ENCODE peak calls at places on chromosomes 7 and 10, in four cellular contexts. One of them, this sample, is unnamed.
A peak's percentile ranks its signal among the peaks of the same experiment; 100 is the strongest.

GRCh38 chr7:13551503-13551902 is 438.0 kb downstream of the ETV1 start:
- DNase-seq in HepG2: no peak
- DNase-seq in K562: no peak
- DNase-seq in GM12878: no peak
- DNase-seq in this sample: no peak

GRCh38 chr7:131424219-131424822 is 96.6 kb downstream of the MKLN1 start:
- DNase-seq in HepG2: peak; percentile 9
- DNase-seq in K562: peak; percentile 32
- DNase-seq in GM12878: peak; percentile 4
- DNase-seq in this sample: no peak

GRCh38 chr7:130151591-130152269 is 53.5 kb downstream of the TMEM209 start:
- DNase-seq in HepG2: no peak
- DNase-seq in K562: no peak
- DNase-seq in GM12878: no peak
- DNase-seq in this sample: no peak

GRCh38 chr7:149147730-149148653 is 739 bp downstream of the ZNF398 start:
- DNase-seq in HepG2: peak; percentile 10
- DNase-seq in K562: peak; percentile 78
- DNase-seq in GM12878: no peak
- DNase-seq in this sample: peak; percentile 47

GRCh38 chr10:84138478-84139125 is 707 bp upstream of the GHITM start:
- DNase-seq in HepG2: no peak
- DNase-seq in K562: peak; percentile 62
- DNase-seq in GM12878: no peak
- DNase-seq in this sample: no peak

GRCh38 chr7:116164552-116164951 is 45.8 kb upstream of the TES start:
- DNase-seq in HepG2: no peak
- DNase-seq in K562: no peak
- DNase-seq in GM12878: no peak
- DNase-seq in this sample: no peak

GRCh38 chr7:22430457-22430856 is 69.5 kb downstream of the STEAP1B start:
- DNase-seq in HepG2: no peak
- DNase-seq in K562: no peak
- DNase-seq in GM12878: no peak
- DNase-seq in this sample: no peak

GRCh38 chr7:778968-779451 is 51.9 kb upstream of the PRKAR1B start:
- DNase-seq in HepG2: no peak
- DNase-seq in K562: no peak
- DNase-seq in GM12878: no peak
- DNase-seq in this sample: no peak

GRCh38 chr10:60978287-60979115 is 34.5 kb upstream of the RHOBTB1 start:
- DNase-seq in HepG2: peak; percentile 89
- DNase-seq in K562: peak; percentile 94
- DNase-seq in GM12878: no peak
- DNase-seq in this sample: no peak

GRCh38 chr10:35409094-35409582 is 72.8 kb downstream of the CCNY start:
- DNase-seq in HepG2: no peak
- DNase-seq in K562: no peak
- DNase-seq in GM12878: peak; percentile 38
- DNase-seq in this sample: no peak

GRCh38 chr7:99105756-99106155 is 38.2 kb downstream of the SMURF1 start:
- DNase-seq in HepG2: no peak
- DNase-seq in K562: no peak
- DNase-seq in GM12878: no peak
- DNase-seq in this sample: no peak

GRCh38 chr10:58971806-58972491 is 204.5 kb upstream of the PHYHIPL start:
- DNase-seq in HepG2: no peak
- DNase-seq in K562: no peak
- DNase-seq in GM12878: no peak
- DNase-seq in this sample: no peak

DNA sequence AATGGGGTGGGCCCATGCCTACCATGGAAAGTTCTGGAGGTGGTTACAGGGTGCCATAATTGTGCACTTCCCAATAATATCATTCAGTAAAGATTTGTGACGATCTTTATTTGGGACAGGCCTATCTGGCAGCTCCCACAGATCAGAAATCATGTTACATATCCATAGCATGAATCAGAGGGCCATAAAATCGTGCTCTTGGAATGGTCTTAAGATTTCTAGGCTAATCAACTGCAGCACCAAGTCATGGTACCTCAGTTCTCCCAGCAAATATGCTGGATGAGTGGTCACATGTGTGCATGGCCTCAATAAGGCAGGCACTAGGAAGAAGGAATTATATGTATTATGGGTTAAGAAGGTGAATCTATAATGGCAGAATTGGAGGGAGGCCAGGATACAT is 134.7 kb downstream of the NRP1 start:
- DNase-seq in HepG2: no peak
- DNase-seq in K562: no peak
- DNase-seq in GM12878: no peak
- DNase-seq in this sample: no peak
- TF ChIP-seq CREB1 in HepG2: no peak
- TF ChIP-seq CREB1 in K562: no peak
- TF ChIP-seq CREB1 in GM12878: no peak
- TF ChIP-seq CREB1 in this sample: no peak

GRCh38 chr7:51310131-51310583 is 6.5 kb downstream of the COBL start:
- DNase-seq in HepG2: no peak
- DNase-seq in K562: no peak
- DNase-seq in GM12878: no peak
- DNase-seq in this sample: no peak

GRCh38 chr7:51311166-51311565 is 5.4 kb downstream of the COBL start:
- DNase-seq in HepG2: no peak
- DNase-seq in K562: no peak
- DNase-seq in GM12878: no peak
- DNase-seq in this sample: no peak

GRCh38 chr7:51308738-51309102 is 7.9 kb downstream of the COBL start:
- DNase-seq in HepG2: no peak
- DNase-seq in K562: no peak
- DNase-seq in GM12878: no peak
- DNase-seq in this sample: no peak

GRCh38 chr7:51307811-51308737 is 8.5 kb downstream of the COBL start:
- DNase-seq in HepG2: no peak
- DNase-seq in K562: no peak
- DNase-seq in GM12878: no peak
- DNase-seq in this sample: no peak

DNA sequence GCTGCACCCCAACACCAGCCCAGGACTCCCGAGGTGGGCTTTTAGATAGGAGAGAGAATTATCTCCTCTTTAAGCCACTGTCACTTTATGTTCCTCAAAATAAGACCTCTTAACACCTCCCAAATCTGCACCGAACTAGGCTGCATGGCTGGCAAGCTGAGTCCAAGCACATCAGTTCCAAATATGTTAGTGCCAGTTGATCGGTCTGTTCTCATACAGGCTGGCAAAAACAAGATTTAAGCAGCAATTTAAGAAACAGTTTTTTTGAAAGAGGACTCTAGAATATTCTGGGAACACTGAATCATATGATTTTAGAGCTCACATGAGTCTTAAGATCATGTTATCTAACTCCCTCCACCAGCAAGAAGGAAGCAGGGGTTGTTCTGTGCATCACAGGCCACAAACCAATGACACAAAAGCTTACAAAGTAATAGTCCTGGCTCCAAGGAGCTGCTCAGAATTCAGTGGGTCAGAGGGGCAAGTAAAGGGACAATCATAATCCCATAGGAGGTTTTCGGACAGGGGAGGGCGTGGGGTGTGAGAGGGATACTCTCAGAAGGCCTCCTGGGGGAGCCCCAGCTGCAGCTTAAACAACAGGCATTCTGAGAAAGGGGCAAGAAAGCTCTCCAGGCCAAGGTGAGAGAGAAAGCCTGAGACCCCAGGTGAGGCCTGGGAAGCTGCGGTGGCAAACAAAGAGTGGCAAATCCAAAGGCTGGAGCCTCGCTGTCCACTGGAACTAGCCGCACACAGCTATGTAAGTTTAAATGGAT is 7.1 kb downstream of the COBL start:
- DNase-seq in HepG2: no peak
- DNase-seq in K562: no peak
- DNase-seq in GM12878: no peak
- DNase-seq in this sample: peak; percentile 36
- TF ChIP-seq CBFB in HepG2: no peak
- TF ChIP-seq CBFB in K562: no peak
- TF ChIP-seq CBFB in GM12878: no peak
- TF ChIP-seq CBFB in this sample: no peak

DNA sequence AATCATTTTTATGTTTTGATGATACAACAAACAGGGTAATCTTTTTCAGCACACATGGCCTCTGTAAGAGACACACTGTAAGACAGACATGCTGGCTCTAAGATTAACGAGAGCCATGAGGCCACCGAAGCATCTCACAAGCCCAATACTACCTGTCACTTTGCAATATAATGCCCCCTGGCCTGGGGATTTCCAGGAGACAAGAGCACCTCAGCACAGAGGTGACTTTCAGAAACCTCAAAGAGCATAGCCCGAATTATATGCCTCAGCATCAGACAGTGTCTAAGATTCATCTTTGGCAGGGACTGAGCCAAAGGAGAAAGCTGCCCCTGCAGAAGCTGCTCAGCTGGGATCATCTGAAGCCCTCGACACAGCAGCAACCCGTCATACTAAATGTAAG is 44.2 kb upstream of the TMEM213 start:
- DNase-seq in HepG2: no peak
- DNase-seq in K562: no peak
- DNase-seq in GM12878: no peak
- DNase-seq in this sample: no peak
- TF ChIP-seq CREB1 in HepG2: no peak
- TF ChIP-seq CREB1 in K562: no peak
- TF ChIP-seq CREB1 in GM12878: no peak
- TF ChIP-seq CREB1 in this sample: no peak

GRCh38 chr7:147182859-147183258 is 1066.3 kb downstream of the CNTNAP2 start:
- DNase-seq in HepG2: no peak
- DNase-seq in K562: no peak
- DNase-seq in GM12878: no peak
- DNase-seq in this sample: no peak
- TF ChIP-seq CBFB in HepG2: no peak
- TF ChIP-seq CBFB in K562: no peak
- TF ChIP-seq CBFB in GM12878: no peak
- TF ChIP-seq CBFB in this sample: no peak

DNA sequence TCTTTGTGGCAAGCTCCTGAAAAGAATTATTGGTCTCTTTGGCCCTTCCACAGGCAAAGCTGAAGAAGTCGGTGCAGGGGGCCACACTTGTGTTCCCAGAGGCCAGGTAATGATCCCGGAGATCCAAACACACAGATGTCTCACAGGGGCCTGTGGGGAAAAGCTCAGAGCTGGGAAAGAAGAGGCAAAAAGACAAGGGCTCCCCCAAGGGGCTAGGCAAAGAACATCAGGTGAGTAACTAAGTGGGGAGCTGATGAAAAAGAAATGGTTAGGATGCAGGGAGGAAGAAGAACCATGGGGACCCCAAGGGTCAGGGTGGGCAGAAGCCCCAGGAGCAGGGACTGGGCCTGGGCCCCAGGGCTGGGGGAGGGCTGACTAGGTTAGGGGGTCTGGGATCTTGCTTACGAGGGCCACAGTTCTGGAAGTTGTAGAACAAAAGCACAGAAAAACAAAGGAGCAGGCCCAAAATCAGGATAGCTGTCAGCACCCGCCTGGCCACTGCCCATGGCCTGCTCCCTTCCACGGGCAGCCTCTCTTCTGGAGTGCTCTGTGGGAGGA is 1.1 kb downstream of the KEL start:
- DNase-seq in HepG2: no peak
- DNase-seq in K562: peak; percentile 74
- DNase-seq in GM12878: no peak
- DNase-seq in this sample: peak; percentile 23
- TF ChIP-seq CREB1 in HepG2: no peak
- TF ChIP-seq CREB1 in K562: no peak
- TF ChIP-seq CREB1 in GM12878: no peak
- TF ChIP-seq CREB1 in this sample: no peak

GRCh38 chr7:101094791-101095375 is 9.6 kb downstream of the TRIM56 start:
- DNase-seq in HepG2: peak; percentile 58
- DNase-seq in K562: peak; percentile 88
- DNase-seq in GM12878: no peak
- DNase-seq in this sample: peak; percentile 78
- TF ChIP-seq CBFB in HepG2: no peak
- TF ChIP-seq CBFB in K562: no peak
- TF ChIP-seq CBFB in GM12878: no peak
- TF ChIP-seq CBFB in this sample: no peak

GRCh38 chr10:53997953-53998352 is 803.1 kb downstream of the PCDH15 start:
- DNase-seq in HepG2: peak; percentile 5
- DNase-seq in K562: no peak
- DNase-seq in GM12878: no peak
- DNase-seq in this sample: no peak
- TF ChIP-seq CREB1 in HepG2: no peak
- TF ChIP-seq CREB1 in K562: no peak
- TF ChIP-seq CREB1 in GM12878: no peak
- TF ChIP-seq CREB1 in this sample: no peak

GRCh38 chr10:62082729-62083412 is 181.4 kb downstream of the ARID5B start:
- DNase-seq in HepG2: peak; percentile 56
- DNase-seq in K562: no peak
- DNase-seq in GM12878: peak; percentile 51
- DNase-seq in this sample: no peak
- TF ChIP-seq CBFB in HepG2: no peak
- TF ChIP-seq CBFB in K562: no peak
- TF ChIP-seq CBFB in GM12878: no peak
- TF ChIP-seq CBFB in this sample: no peak

DNA sequence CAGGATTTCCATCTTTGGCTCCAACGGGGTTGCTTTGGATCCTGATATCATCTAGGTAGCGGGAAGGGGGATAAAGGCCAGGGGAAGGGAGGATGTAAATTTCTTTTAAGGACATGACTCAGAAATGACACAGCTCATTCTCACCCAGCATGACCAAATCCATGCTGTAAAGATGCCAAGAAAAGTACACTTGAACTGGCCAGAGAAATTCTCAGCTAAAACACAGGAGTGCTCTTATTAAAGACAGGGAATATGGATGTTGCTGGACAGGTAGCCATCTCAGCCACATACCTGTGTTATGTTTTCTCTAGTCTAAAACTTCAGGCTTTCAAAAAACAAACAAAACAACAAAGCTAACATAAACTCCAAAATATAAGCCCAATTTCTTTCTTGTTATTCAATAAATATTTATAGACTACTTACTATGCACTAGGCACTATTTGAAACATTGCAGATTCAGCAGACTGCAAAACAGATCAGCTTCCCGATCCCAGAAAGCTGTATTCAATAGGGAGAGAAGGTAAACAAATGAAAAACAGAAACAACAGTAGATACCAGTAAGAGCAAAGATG is 68.2 kb downstream of the NAMPT start:
- DNase-seq in HepG2: no peak
- DNase-seq in K562: peak; percentile 91
- DNase-seq in GM12878: no peak
- DNase-seq in this sample: no peak
- TF ChIP-seq CREB1 in HepG2: no peak
- TF ChIP-seq CREB1 in K562: no peak
- TF ChIP-seq CREB1 in GM12878: no peak
- TF ChIP-seq CREB1 in this sample: no peak

This sample was measured in WTC11.